ENCODE peak calls at places on chromosomes 6 and 20, in six cellular contexts. C is heart right ventricle; O is HCT116; J is astrocyte of the spinal cord; E is neuronal stem cell; G is CD8-positive, alpha-beta T cell. I is an unnamed sample.

GRCh38 chr6:27962506-27962905 is 5.5 kb downstream of the OR2B6 start:
- DNase-seq in G (no peak), J (no peak), O (no peak), E (no peak), C (no peak), I (no peak)

GRCh38 chr6:153210083-153210482 is 79.0 kb upstream of the RGS17 start:
- DNase-seq in E (no peak), C (no peak), G (no peak), J (peak), O (no peak), I (peak)

GRCh38 chr20:12617076-12617475 is 391.7 kb upstream of the SPTLC3 start:
- DNase-seq in J (no peak), G (no peak), E (no peak), O (no peak), C (no peak), I (no peak)

GRCh38 chr6:166310634-166311033 is 2.4 kb upstream of the PRR18 start:
- DNase-seq in E (no peak), O (no peak), G (no peak), J (no peak), C (no peak), I (no peak)

GRCh38 chr20:62376112-62377063 is 9.3 kb upstream of the LAMA5 start:
- DNase-seq in O (no peak), G (no peak), E (peak), J (no peak), C (peak), I (no peak)

GRCh38 chr6:157787080-157787479 is 36.0 kb upstream of the SNX9 start:
- DNase-seq in E (no peak), J (no peak), G (no peak), C (no peak), O (no peak), I (no peak)

GRCh38 chr6:52335576-52335975 is 26.4 kb upstream of the PAQR8 start:
- DNase-seq in J (no peak), C (no peak), G (no peak), O (no peak), E (no peak), I (no peak)

GRCh38 chr6:169701218-169701952 is 444 bp downstream of the WDR27 start:
- DNase-seq in C (no peak), G (no peak), E (no peak), J (no peak), O (no peak), I (no peak)

GRCh38 chr20:43949741-43950618 is 35.3 kb downstream of the TOX2 start:
- DNase-seq in C (peak), J (no peak), O (no peak), E (no peak), G (peak), I (peak)

GRCh38 chr6:137016366-137016765 is 28.4 kb downstream of the IL20RA start:
- DNase-seq in C (no peak), O (no peak), E (no peak), J (peak), G (no peak), I (no peak)

GRCh38 chr6:139161817-139162284 is 27.0 kb downstream of the HECA start:
- DNase-seq in O (no peak), J (no peak), C (no peak), E (no peak), G (peak), I (peak)

GRCh38 chr20:52529856-52530255 is 338.3 kb upstream of the ZFP64 start:
- DNase-seq in C (no peak), G (no peak), J (no peak), O (no peak), E (no peak), I (no peak)

GRCh38 chr6:27592481-27593199 is 119.7 kb upstream of the ZNF184 start:
- DNase-seq in C (no peak), G (no peak), O (no peak), J (peak), E (peak), I (peak)

GRCh38 chr6:131914967-131915751 is 36.0 kb downstream of the CCN2 start:
- DNase-seq in G (peak), J (peak), E (peak), O (peak), C (no peak), I (peak)

GRCh38 chr6:74248966-74249365 is 553.0 kb downstream of the CD109 start:
- DNase-seq in G (no peak), E (no peak), C (no peak), O (no peak), J (no peak), I (no peak)

GRCh38 chr20:49106332-49106731 is 60.2 kb downstream of the CSE1L start:
- DNase-seq in E (no peak), J (no peak), O (no peak), C (no peak), G (no peak), I (no peak)

GRCh38 chr20:50901301-50901700 is 29.9 kb downstream of the ADNP start:
- DNase-seq in G (no peak), J (no peak), E (no peak), C (no peak), O (no peak), I (no peak)

GRCh38 chr6:100665041-100665380 is 200.3 kb upstream of the SIM1 start:
- DNase-seq in C (no peak), E (no peak), J (no peak), O (no peak), G (no peak), I (no peak)

GRCh38 chr6:165842291-165842936 is 179.4 kb upstream of the PDE10A start:
- DNase-seq in C (no peak), J (no peak), E (no peak), G (no peak), O (no peak), I (no peak)

GRCh38 chr6:45002390-45002789 is 325.7 kb upstream of the RUNX2 start:
- DNase-seq in E (no peak), O (no peak), C (no peak), J (no peak), G (no peak), I (no peak)
- H3K4me3 ChIP-seq in E (no peak), O (no peak), C (no peak), J (no peak), G (no peak), I (no peak)

GRCh38 chr20:64050261-64051032 is 1.0 kb upstream of the SOX18 start:
- DNase-seq in J (no peak), C (no peak), G (no peak), E (no peak), O (no peak), I (no peak)

GRCh38 chr20:64051532-64052325 is 2.3 kb upstream of the SOX18 start:
- DNase-seq in O (no peak), J (no peak), G (no peak), E (no peak), C (peak), I (no peak)

GRCh38 chr20:64052326-64052722 is 2.9 kb upstream of the SOX18 start:
- DNase-seq in J (no peak), E (no peak), O (no peak), C (no peak), G (no peak), I (no peak)

GRCh38 chr20:64049887-64050260 is 435 bp upstream of the SOX18 start:
- DNase-seq in O (no peak), E (no peak), J (no peak), C (peak), G (no peak), I (no peak)

DNA sequence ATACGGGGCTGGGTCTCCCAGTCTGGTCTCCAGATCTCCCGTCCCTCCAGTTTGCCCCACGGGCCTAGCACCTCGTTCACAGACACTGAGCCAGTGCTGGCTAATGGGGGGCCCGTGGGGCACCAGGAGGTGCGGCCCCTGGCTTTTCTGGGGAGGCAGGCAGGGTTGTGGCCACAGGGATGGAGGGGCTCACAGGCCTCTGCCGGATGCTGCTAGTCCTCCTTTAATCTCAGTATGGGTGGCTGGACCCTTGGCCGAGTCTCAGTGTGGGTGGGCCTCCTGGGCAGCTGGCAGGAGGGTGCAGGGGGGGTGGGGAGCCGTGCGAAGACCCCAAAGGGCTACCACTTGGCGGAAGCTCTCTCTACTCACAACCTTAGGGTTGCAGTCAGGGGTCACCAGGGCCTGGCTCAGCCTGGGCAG is 1.6 kb upstream of the SOX18 start:
- DNase-seq in E (no peak), O (no peak), J (no peak), G (no peak), C (no peak), I (no peak)
- H3K4me3 ChIP-seq in E (no peak), O (no peak), J (no peak), G (no peak), C (peak), I (no peak)

GRCh38 chr6:37136821-37137200 is 33.1 kb upstream of the PIM1 start:
- DNase-seq in E (no peak), C (no peak), O (no peak), G (no peak), J (no peak), I (no peak)

GRCh38 chr6:37137201-37137880 is 32.6 kb upstream of the PIM1 start:
- DNase-seq in E (peak), J (peak), O (peak), C (no peak), G (no peak), I (no peak)

GRCh38 chr6:37137881-37138568 is 31.9 kb upstream of the PIM1 start:
- DNase-seq in E (no peak), C (no peak), O (no peak), G (no peak), J (peak), I (no peak)

GRCh38 chr6:37134622-37135191 is 35.2 kb upstream of the PIM1 start:
- DNase-seq in O (peak), G (peak), C (no peak), E (no peak), J (peak), I (no peak)

GRCh38 chr6:37135835-37136694 is 33.9 kb upstream of the PIM1 start:
- DNase-seq in E (no peak), J (no peak), G (no peak), C (no peak), O (no peak), I (no peak)
- H3K4me3 ChIP-seq in E (peak), J (no peak), G (no peak), C (no peak), O (no peak), I (no peak)

GRCh38 chr20:58839474-58839874 is 11.2 kb downstream of the GNAS-AS1 start:
- DNase-seq in O (peak), J (peak), G (peak), E (no peak), C (peak), I (peak)
- H3K4me3 ChIP-seq in O (no peak), J (no peak), G (peak), E (no peak), C (no peak), I (no peak)

I was measured in naive thymus-derived CD4-positive, alpha-beta T cell.